ENCODE peak calls at places on chromosomes 13 and 19, in four cellular contexts. E is right lobe of liver, I is ovary, N is A549. K is an unnamed sample.

GRCh38 chr13:35768551-35768950 is 292.1 kb upstream of the MAB21L1 start:
- DNase-seq in E (no peak), I (no peak), N (no peak), K (no peak)

GRCh38 chr19:12155324-12155723 is 1.2 kb downstream of the ZNF625 start:
- DNase-seq in E (no peak), I (no peak), N (no peak), K (no peak)

GRCh38 chr13:37481005-37481857 is 117.3 kb downstream of the POSTN start:
- DNase-seq in E (no peak), I (no peak), N (no peak), K (no peak)

GRCh38 chr13:32081591-32081990 is 50.0 kb downstream of the FRY start:
- DNase-seq in E (no peak), I (no peak), N (no peak), K (no peak)

GRCh38 chr19:54160182-54160811 is 776 bp upstream of the LENG1 start:
- DNase-seq in E (no peak), I (peak; percentile 63), N (no peak), K (no peak)

GRCh38 chr19:16589917-16590316 is 17.7 kb upstream of the SLC35E1 start:
- DNase-seq in E (no peak), I (no peak), N (no peak), K (no peak)

GRCh38 chr13:34634443-34634842 is 307.6 kb upstream of the NBEA start:
- DNase-seq in E (no peak), I (no peak), N (no peak), K (no peak)

GRCh38 chr13:23558675-23559536 is 11.3 kb upstream of the TNFRSF19 start:
- DNase-seq in E (no peak), I (peak; percentile 55), N (peak; percentile 80), K (peak; percentile 38)

DNA sequence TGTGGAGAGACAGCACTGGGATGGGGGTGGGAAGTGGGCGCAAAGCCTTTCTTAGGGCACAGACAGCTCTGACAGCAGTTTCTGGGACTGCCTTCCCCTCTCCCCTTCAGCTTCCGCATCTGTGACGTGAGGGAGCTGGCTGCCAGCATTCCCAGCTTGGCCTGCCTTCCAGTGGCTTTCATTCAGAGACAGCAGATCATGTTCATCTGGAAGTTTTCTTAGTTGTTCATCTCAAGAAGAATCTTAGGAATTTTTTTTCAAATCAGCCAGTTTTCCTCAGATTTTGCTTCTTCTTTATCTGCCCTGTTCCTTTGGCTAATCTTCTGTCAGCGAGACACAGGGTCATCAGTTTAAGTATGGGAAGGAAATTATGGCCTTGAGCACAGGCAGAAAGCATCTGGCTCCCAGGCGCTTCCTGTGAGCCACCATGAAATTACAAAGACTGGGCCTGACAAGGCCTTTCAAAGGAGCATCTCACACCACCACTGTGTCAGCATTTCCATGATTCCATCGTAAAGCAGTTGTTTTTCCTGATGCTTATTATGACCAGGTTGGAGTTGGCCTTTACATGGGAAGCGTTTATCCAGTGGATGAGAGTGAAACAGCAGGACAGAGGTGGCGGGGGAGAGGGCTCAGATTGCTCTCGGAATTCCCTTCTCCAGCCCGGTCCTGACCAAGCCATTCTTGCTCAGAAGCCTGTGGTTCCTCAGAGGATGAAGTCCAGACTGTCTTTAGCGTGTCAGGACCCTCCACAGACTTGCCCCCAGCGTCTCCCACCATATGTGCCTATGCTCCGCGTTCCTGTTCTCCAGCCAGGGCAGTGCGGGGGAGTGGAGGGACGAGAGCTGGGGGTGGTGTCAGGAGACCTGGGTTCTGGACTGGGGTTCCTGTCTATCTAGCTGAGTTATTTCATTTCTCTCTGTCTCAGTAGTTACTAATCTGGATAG is 43.6 kb downstream of the ARHGAP35 start:
- DNase-seq in E (no peak), I (peak; percentile 63), N (no peak), K (no peak)
- H3K4me1 ChIP-seq in E (peaks cover 4% of the 10 kb centered on the region), I (peaks cover 12% of the 10 kb centered on the region), N (peaks cover 62% of the 10 kb centered on the region), K (peaks cover 18% of the 10 kb centered on the region)

GRCh38 chr19:47274891-47275865 is 493 bp downstream of the INAFM1 start:
- DNase-seq in E (no peak), I (no peak), N (no peak), K (no peak)
- TF ChIP-seq POLR2A in E (no peak), I (peak; percentile 35), N (no peak), K (no peak)

GRCh38 chr13:106261450-106261849 is 274.0 kb downstream of the EFNB2 start:
- DNase-seq in E (no peak), I (no peak), N (no peak), K (no peak)
- H3K4me1 ChIP-seq in E (no peaks in the 10 kb centered on the region), I (no peaks in the 10 kb centered on the region), N (no peaks in the 10 kb centered on the region), K (no peaks in the 10 kb centered on the region)

GRCh38 chr19:13882841-13883240 is 5.9 kb downstream of the NANOS3 start:
- DNase-seq in E (peak; percentile 46), I (no peak), N (no peak), K (no peak)

GRCh38 chr19:13882419-13882795 is 5.5 kb downstream of the NANOS3 start:
- DNase-seq in E (peak; percentile 46), I (no peak), N (no peak), K (no peak)

GRCh38 chr19:13881231-13881691 is 4.3 kb downstream of the NANOS3 start:
- DNase-seq in E (no peak), I (no peak), N (no peak), K (no peak)

GRCh38 chr19:13881692-13882418 is 4.9 kb downstream of the NANOS3 start:
- DNase-seq in E (peak; percentile 55), I (peak; percentile 54), N (no peak), K (no peak)

DNA sequence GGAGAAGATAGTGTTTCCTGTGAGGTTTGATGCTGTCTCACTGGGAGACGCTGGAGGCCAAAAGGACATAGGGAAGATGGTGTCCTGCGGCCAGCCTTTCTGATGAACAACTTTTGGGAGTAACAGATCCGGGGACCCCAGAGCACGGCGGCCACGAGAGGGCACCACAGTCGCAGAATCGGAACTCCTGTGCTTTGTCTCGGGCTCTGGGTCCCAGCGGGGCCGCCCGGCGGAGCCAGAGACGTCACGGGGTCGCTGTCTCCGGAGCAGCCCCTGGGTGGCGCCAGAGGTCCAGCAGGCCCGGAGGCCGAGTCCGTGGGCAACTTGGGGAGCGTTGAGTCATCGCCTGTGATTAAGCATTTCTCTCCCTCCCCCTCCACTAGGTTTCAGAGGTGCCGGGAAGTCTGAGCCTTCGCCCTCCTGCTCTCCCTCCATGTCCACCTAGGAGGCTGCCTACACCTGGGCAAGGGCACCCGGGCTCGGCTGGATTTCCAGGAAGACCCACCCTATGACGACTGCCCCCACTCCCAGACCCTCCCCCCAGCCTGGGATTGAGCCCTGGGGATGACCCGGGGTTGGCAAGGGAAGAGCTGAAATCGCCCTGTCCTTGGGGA is 3.2 kb downstream of the NANOS3 start:
- DNase-seq in E (peak; percentile 96), I (peak; percentile 98), N (peak; percentile 94), K (peak; percentile 99)
- TF ChIP-seq POLR2A in E (peak; percentile 33), I (peak; percentile 25), N (no peak), K (no peak)

DNA sequence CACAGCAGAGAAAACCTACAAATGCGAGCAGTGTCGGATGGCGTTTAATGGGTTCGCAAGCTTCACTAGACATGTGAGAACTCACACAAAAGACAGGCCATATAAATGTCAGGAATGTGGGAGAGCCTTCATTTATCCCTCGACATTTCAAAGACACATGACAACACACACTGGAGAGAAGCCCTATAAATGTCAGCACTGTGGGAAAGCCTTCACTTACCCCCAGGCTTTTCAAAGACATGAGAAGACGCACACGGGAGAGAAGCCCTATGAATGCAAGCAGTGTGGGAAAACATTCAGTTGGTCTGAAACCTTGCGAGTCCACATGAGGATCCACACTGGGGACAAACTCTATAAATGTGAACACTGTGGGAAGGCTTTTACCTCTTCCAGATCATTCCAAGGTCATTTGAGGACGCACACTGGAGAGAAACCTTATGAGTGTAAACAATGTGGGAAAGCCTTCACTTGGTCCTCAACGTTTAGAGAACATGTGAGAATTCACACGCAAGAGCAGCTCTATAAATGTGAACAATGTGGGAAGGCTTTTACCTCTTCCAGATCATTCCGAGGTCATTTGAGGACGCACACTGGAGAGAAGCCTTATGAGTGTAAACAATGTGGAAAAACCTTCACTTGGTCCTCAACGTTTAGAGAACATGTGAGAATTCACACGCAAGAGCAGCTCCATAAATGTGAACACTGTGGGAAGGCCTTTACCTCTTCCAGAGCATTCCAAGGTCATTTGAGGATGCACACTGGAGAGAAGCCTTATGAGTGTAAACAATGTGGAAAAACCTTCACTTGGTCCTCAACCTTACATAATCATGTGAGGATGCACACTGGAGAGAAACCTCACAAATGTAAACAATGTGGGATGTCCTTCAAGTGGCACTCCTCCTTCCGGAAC is 16.8 kb downstream of the ZNF57 start:
- DNase-seq in E (no peak), I (no peak), N (no peak), K (no peak)
- H3K4me1 ChIP-seq in E (no peaks in the 10 kb centered on the region), I (peaks cover 1% of the 10 kb centered on the region), N (no peaks in the 10 kb centered on the region), K (no peaks in the 10 kb centered on the region)

GRCh38 chr19:48624067-48624594 is 4.8 kb downstream of the SPHK2 start:
- DNase-seq in E (peak; percentile 98), I (peak; percentile 99), N (peak; percentile 97), K (peak; percentile 99)
- TF ChIP-seq POLR2A in E (no peak), I (peak; percentile 33), N (no peak), K (no peak)

GRCh38 chr19:45250832-45251451 is at the start of gene MARK4:
- DNase-seq in E (peak; percentile 66), I (peak; percentile 75), N (peak; percentile 36), K (peak; percentile 51)

GRCh38 chr19:45253396-45254027 is 2.4 kb downstream of the MARK4 start:
- DNase-seq in E (no peak), I (no peak), N (no peak), K (no peak)

GRCh38 chr19:45250216-45250831 is 747 bp upstream of the MARK4 start:
- DNase-seq in E (no peak), I (no peak), N (no peak), K (no peak)

GRCh38 chr19:45249261-45250033 is 1.6 kb upstream of the MARK4 start:
- DNase-seq in E (no peak), I (no peak), N (no peak), K (no peak)

GRCh38 chr19:45251452-45252354 is 632 bp downstream of the MARK4 start:
- DNase-seq in E (no peak), I (peak; percentile 58), N (no peak), K (no peak)
- H3K4me1 ChIP-seq in E (no peaks in the 10 kb centered on the region), I (peaks cover 11% of the 10 kb centered on the region), N (peaks cover 7% of the 10 kb centered on the region), K (peaks cover 43% of the 10 kb centered on the region)

GRCh38 chr19:9791552-9792181 is 23.1 kb upstream of the ZNF846 start:
- DNase-seq in E (peak; percentile 97), I (peak; percentile 97), N (peak; percentile 92), K (peak; percentile 97)
- TF ChIP-seq POLR2A in E (no peak), I (peak; percentile 72), N (no peak), K (no peak)